ENCODE peak calls at places on chromosomes 2 and 18, in seven cellular contexts. E is A549, G is IMR-90, M is K562, P is HepG2, Q is GM12878, J is SK-N-SH. K is an unnamed sample.

GRCh38 chr2:950627-950992 is at the start of gene SNTG2:
- DNase-seq in E (no peak), G (no peak), M (peak; percentile 85), P (no peak), Q (no peak), J (peak; percentile 97), K (peak; percentile 86)

GRCh38 chr18:11654736-11655604 is 34.1 kb upstream of the GNAL start:
- DNase-seq in E (peak; percentile 37), G (peak; percentile 4), M (peak; percentile 69), P (no peak), Q (no peak), J (peak; percentile 59), K (peak; percentile 13)

GRCh38 chr18:9468998-9469397 is 6.3 kb upstream of the RALBP1 start:
- DNase-seq in E (no peak), G (no peak), M (no peak), P (no peak), Q (no peak), J (no peak), K (no peak)

GRCh38 chr2:9300214-9300613 is 93.6 kb downstream of the ASAP2 start:
- DNase-seq in E (no peak), G (no peak), M (no peak), P (no peak), Q (no peak), J (no peak), K (no peak)

GRCh38 chr18:35749701-35750100 is 168.2 kb downstream of the GALNT1 start:
- DNase-seq in E (no peak), G (no peak), M (no peak), P (no peak), Q (no peak), J (no peak), K (no peak)

GRCh38 chr2:146317959-146318358 is 1526.9 kb upstream of the ACVR2A start:
- DNase-seq in E (no peak), G (peak; percentile 93), M (no peak), P (no peak), Q (no peak), J (no peak), K (no peak)

GRCh38 chr2:126662623-126663022 is 6.7 kb downstream of the GYPC start:
- DNase-seq in E (no peak), G (no peak), M (no peak), P (no peak), Q (no peak), J (no peak), K (no peak)

GRCh38 chr18:27135504-27136207 is 49.5 kb downstream of the CHST9 start:
- DNase-seq in E (no peak), G (no peak), M (no peak), P (no peak), Q (no peak), J (no peak), K (no peak)

GRCh38 chr2:6893876-6894482 is 16.4 kb downstream of the RSAD2 start:
- DNase-seq in E (no peak), G (no peak), M (peak; percentile 90), P (no peak), Q (no peak), J (no peak), K (no peak)

GRCh38 chr2:228303960-228304359 is 122.5 kb upstream of the SPHKAP start:
- DNase-seq in E (no peak), G (no peak), M (no peak), P (no peak), Q (no peak), J (no peak), K (no peak)

GRCh38 chr2:169799555-169799954 is 884 bp downstream of the SSB start:
- DNase-seq in E (no peak), G (peak; percentile 35), M (no peak), P (peak; percentile 25), Q (no peak), J (peak; percentile 35), K (no peak)

GRCh38 chr2:46187112-46187618 is 110.0 kb upstream of the EPAS1 start:
- DNase-seq in E (no peak), G (peak; percentile 71), M (no peak), P (peak; percentile 86), Q (peak; percentile 70), J (no peak), K (no peak)

GRCh38 chr2:224169847-224170246 is 130.8 kb upstream of the SERPINE2 start:
- DNase-seq in E (no peak), G (no peak), M (no peak), P (no peak), Q (no peak), J (no peak), K (no peak)

GRCh38 chr2:26255735-26256384 is 11.1 kb downstream of the HADHB start:
- DNase-seq in E (no peak), G (no peak), M (no peak), P (no peak), Q (no peak), J (no peak), K (no peak)
- TF ChIP-seq RFX5 in E (no peak), G (no peak), M (no peak), P (no peak), Q (no peak), J (no peak), K (no peak)

DNA sequence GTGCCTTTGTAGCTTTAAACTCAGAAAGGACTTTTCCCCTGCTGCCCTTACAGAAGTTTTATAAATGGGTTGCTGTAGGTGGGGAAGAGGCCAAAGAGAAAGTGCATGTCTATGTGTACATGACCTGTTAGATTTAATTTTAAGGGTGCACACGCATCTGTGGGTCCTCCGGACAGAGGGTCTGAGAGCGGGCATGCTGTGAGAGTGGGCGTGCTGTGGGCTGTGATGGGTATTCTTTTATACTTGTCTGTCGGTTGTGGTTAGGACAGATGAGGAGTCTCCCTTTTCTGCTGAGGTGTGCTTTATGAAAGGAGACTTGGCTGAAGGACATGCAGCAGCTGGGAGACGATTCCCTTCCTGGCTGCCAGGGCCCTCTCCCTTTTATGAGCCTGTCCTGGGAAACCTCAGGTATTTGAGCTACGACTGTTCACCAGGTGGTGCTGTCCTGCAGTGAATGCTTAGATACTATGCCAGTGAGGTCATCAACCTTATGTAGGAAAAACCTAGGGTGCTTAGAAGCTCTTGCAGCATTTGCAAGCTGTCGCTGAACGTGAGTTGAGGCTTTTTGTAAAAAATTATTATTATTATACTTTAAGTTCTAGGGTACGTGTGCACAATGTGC is 67.5 kb downstream of the TANC1 start:
- DNase-seq in E (peak; percentile 64), G (peak; percentile 68), M (peak; percentile 34), P (peak; percentile 83), Q (no peak), J (peak; percentile 23), K (no peak)
- TF ChIP-seq RAD21 in E (peak; percentile 58), G (peak; percentile 43), M (peak; percentile 85), P (peak; percentile 84), Q (peak; percentile 50), J (peak; percentile 70), K (peak; percentile 91)

GRCh38 chr2:52862801-52863200 is 904.8 kb upstream of the CHAC2 start:
- DNase-seq in E (peak; percentile 41), G (peak; percentile 69), M (no peak), P (no peak), Q (no peak), J (no peak), K (no peak)
- TF ChIP-seq RFX5 in E (no peak), G (no peak), M (no peak), P (no peak), Q (no peak), J (no peak), K (no peak)

DNA sequence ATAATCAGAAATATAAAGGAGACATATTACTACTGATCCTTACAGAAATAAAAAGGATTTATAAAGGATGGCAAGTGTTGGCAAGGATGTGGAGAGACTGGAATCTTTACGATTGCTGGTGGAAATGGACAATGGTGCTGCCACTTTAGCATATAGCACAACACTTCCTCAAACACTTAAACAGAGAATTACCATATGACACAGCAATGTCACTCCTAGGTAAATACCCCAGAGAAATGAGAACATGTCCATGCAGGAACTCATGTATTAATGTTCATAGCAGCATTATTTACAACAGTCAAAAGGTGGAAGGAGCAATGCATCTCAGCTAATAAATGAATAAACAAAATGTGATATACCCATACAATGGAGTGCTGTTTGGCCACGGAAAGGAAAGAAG is 137.5 kb downstream of the NDUFA10 start:
- DNase-seq in E (no peak), G (no peak), M (no peak), P (no peak), Q (no peak), J (no peak), K (no peak)
- TF ChIP-seq RAD21 in E (no peak), G (no peak), M (no peak), P (no peak), Q (no peak), J (no peak), K (no peak)

GRCh38 chr18:37361223-37362157 is 204.1 kb downstream of the CELF4 start:
- DNase-seq in E (no peak), G (no peak), M (no peak), P (no peak), Q (no peak), J (no peak), K (no peak)
- TF ChIP-seq RFX5 in E (no peak), G (no peak), M (no peak), P (no peak), Q (no peak), J (no peak), K (no peak)

GRCh38 chr2:111099402-111099801 is 21.3 kb upstream of the BCL2L11 start:
- DNase-seq in E (no peak), G (no peak), M (no peak), P (no peak), Q (no peak), J (no peak), K (no peak)

GRCh38 chr2:111100087-111100764 is 20.5 kb upstream of the BCL2L11 start:
- DNase-seq in E (no peak), G (no peak), M (no peak), P (no peak), Q (no peak), J (no peak), K (no peak)

GRCh38 chr2:111102216-111102615 is 18.5 kb upstream of the BCL2L11 start:
- DNase-seq in E (no peak), G (no peak), M (no peak), P (no peak), Q (no peak), J (no peak), K (no peak)

GRCh38 chr2:111101592-111101991 is 19.1 kb upstream of the BCL2L11 start:
- DNase-seq in E (no peak), G (no peak), M (no peak), P (no peak), Q (no peak), J (no peak), K (no peak)

DNA sequence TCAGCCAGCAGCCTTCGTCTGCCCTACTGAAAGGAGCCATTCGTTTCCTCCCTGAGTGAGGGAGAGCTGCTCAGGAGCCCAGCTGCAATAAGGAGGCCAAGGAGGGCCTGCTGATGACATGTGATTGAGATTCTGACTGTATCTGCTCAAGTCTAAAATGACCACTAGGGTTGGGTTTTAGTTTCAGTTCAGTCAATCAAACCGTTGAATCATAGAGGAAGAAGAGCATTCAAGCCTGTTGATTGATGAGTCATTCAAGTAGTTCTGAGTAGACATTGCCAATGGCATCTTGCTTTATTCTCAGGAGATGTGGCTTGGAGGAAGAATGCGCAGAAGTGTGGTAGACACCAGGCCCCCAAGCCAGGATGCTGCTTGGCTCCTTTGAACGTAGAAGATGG is 19.9 kb upstream of the BCL2L11 start:
- DNase-seq in E (peak; percentile 24), G (no peak), M (no peak), P (no peak), Q (peak; percentile 78), J (no peak), K (no peak)
- TF ChIP-seq RAD21 in E (no peak), G (no peak), M (no peak), P (no peak), Q (no peak), J (no peak), K (no peak)